ENCODE peak calls at places on chromosomes 6 and 20, in four cellular contexts. R, L, C and D are unnamed samples.
A peak's percentile ranks its signal among the peaks of the same experiment; 100 is the strongest.

GRCh38 chr6:100881707-100882040 is 545 bp upstream of the ASCC3 start:
- DNase-seq in R (no peak), L (no peak), C (no peak), D (no peak)

GRCh38 chr6:170459451-170459850 is 93.7 kb downstream of the PSMB1 start:
- DNase-seq in R (no peak), L (no peak), C (peak; percentile 55), D (no peak)

GRCh38 chr6:42279966-42280629 is 62.4 kb upstream of the MRPS10 start:
- DNase-seq in R (no peak), L (peak; percentile 52), C (peak; percentile 20), D (no peak)

GRCh38 chr6:83226517-83226916 is 33.4 kb downstream of the RWDD2A start:
- DNase-seq in R (no peak), L (no peak), C (no peak), D (no peak)

GRCh38 chr20:5970381-5970780 is 19.9 kb downstream of the MCM8 start:
- DNase-seq in R (no peak), L (no peak), C (no peak), D (no peak)

GRCh38 chr6:82840571-82840970 is 225.1 kb downstream of the UBE3D start:
- DNase-seq in R (no peak), L (no peak), C (no peak), D (no peak)

GRCh38 chr6:168964138-168964892 is 289.3 kb downstream of the THBS2 start:
- DNase-seq in R (no peak), L (no peak), C (peak; percentile 16), D (no peak)

GRCh38 chr20:48783533-48784272 is 44.1 kb downstream of the PREX1 start:
- DNase-seq in R (no peak), L (no peak), C (peak; percentile 67), D (peak; percentile 70)

GRCh38 chr20:58523072-58523681 is 8.0 kb upstream of the APCDD1L start:
- DNase-seq in R (no peak), L (no peak), C (no peak), D (no peak)

GRCh38 chr6:100346203-100346602 is 118.5 kb downstream of the SIM1 start:
- DNase-seq in R (no peak), L (no peak), C (no peak), D (no peak)

GRCh38 chr6:169487579-169488205 is 214.1 kb downstream of the WDR27 start:
- DNase-seq in R (no peak), L (no peak), C (no peak), D (no peak)

GRCh38 chr20:23399568-23400241 is 21.6 kb downstream of the NAPB start:
- DNase-seq in R (no peak), L (peak; percentile 43), C (peak; percentile 53), D (no peak)

GRCh38 chr6:28371706-28372451 is 22.1 kb downstream of the ZKSCAN3 start:
- DNase-seq in R (no peak), L (no peak), C (no peak), D (no peak)

GRCh38 chr6:30322527-30323501 is 3.9 kb upstream of the TRIM39 start:
- DNase-seq in R (no peak), L (no peak), C (peak; percentile 22), D (no peak)

GRCh38 chr6:139764498-139764986 is 390.1 kb upstream of the CITED2 start:
- DNase-seq in R (no peak), L (no peak), C (peak; percentile 95), D (no peak)

GRCh38 chr6:53154071-53154470 is 5.4 kb upstream of the GCM1 start:
- DNase-seq in R (no peak), L (no peak), C (no peak), D (no peak)

GRCh38 chr6:136090929-136091328 is 159.2 kb downstream of the MTFR2 start:
- DNase-seq in R (no peak), L (no peak), C (no peak), D (no peak)

DNA sequence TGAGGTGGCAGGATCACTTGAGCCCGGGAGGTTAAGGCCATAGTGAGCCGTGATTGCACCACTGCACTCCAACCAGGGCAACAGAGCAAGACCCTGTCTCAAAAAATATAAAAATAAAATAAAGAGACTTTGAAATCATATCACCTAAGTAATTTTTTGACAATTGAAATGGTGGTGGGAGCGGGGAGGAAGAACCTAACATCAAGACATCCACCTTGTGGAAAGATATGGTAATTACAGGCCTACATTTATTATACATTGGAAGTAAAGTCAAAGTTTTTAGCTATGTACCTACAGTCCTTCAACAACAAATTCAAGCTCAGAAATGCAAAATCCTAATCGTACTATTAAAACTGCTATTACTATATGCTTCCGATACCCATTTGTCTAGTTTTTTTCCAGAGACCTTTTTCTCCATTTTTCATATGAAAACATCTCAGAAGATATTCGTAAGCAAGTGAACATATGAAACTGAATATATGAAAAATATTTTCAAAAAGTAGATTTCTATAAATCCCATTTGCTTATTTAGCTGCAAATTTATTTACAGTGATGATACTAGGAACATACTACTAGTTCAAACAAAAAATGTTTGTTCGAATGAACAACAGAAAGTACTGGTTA is 83.3 kb downstream of the SYCP2 start:
- DNase-seq in R (no peak), L (no peak), C (no peak), D (no peak)
- H3K27me3 ChIP-seq in R (no peaks in the 10 kb centered on the region), L (no peaks in the 10 kb centered on the region), C (no peaks in the 10 kb centered on the region), D (no peaks in the 10 kb centered on the region)

GRCh38 chr6:158328952-158329351 is 16.7 kb downstream of the TULP4 start:
- DNase-seq in R (no peak), L (no peak), C (no peak), D (no peak)
- H3K27me3 ChIP-seq in R (no peaks in the 10 kb centered on the region), L (no peaks in the 10 kb centered on the region), C (no peaks in the 10 kb centered on the region), D (no peaks in the 10 kb centered on the region)

DNA sequence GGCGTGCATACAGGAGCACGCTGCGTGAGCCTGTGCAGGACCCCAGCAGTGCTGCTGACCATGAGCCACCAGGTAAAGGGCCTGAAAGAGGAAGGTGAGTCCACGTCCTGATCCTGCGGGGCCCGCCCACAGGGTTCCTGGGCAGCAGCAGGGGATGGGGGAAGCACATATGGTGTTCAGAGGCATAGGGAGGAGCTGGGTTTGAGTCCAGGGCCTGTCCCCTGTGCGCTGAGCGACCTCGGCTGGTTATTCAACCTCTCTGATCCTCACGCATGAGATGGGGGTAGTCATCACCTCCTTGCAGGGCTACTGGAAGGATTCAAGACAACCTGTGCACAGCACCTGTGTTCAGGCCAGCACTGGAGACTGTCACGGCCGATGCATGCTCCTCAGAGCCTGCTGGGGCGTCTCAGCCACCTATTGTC is at the start of gene TMC2:
- DNase-seq in R (no peak), L (no peak), C (no peak), D (no peak)
- H3K27me3 ChIP-seq in R (no peaks in the 10 kb centered on the region), L (no peaks in the 10 kb centered on the region), C (peaks cover 2% of the 10 kb centered on the region), D (peaks cover 3% of the 10 kb centered on the region)

DNA sequence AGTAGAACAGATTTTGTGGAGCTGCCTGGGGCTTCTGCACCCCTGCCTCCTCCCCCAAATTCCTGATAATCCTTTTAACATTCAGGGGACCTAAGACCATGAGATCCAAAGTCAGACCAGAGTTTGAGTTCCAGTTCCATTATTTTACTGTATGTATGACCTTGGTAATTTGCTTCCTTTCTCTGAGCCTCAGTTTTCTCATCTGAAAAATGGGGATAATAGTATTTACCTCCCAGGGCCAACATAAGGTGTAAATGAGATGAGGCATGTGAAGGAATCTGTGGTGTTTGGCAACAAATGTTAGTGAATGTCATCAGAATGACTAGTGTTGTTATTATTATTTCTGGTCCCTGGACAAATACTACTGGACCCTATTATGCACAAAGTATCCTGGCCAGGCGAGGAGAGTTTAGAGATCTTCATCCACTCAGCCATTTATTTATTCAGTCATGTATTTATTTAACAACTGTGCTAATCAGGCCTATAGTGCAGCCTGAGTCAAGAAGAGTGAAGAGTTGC is 47.3 kb downstream of the CDH22 start:
- DNase-seq in R (no peak), L (no peak), C (no peak), D (no peak)
- H3K27me3 ChIP-seq in R (no peaks in the 10 kb centered on the region), L (no peaks in the 10 kb centered on the region), C (peaks cover 1% of the 10 kb centered on the region), D (peaks cover 4% of the 10 kb centered on the region)

GRCh38 chr20:21100590-21101452 is 5.3 kb downstream of the LINC00237 start:
- DNase-seq in R (no peak), L (no peak), C (no peak), D (peak; percentile 24)
- H3K27me3 ChIP-seq in R (peaks cover 67% of the 10 kb centered on the region), L (peaks cover 93% of the 10 kb centered on the region), C (peaks cover 80% of the 10 kb centered on the region), D (peaks cover 80% of the 10 kb centered on the region)

DNA sequence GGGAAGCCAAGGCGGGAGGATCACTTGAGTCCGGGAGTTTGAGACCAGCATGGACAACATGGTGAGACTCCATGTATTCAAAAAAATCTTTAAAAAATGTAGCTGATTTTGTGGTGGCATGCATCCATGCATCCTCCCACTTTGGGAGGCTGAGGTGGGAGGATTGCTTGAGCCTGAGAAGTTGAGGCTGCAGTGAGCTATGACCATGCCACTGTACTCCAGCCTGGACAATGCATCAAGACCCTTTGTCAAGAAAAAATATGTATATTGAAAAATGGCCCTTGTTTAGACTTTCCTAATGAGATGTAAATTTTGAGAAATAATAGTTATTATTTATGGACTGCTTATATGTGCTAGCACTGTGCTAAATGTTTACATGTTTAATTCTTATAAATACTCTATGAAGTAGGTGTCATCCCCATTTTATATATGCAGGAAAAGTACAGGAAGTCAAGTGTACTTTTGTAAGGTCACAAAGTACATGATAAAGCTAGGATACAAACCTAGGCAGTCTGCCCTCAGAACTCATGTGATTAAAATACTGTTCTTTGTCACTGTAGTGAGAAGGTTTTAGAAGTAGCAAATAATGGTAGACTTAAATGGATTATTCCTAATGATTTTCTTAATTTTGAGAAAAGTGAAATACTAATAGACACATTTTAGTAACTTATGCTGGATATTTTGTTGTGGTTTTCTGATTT is 58.8 kb downstream of the ITCH start:
- DNase-seq in R (no peak), L (no peak), C (no peak), D (no peak)
- H3K27me3 ChIP-seq in R (no peaks in the 10 kb centered on the region), L (no peaks in the 10 kb centered on the region), C (no peaks in the 10 kb centered on the region), D (no peaks in the 10 kb centered on the region)

GRCh38 chr6:26187981-26188635 is 100.9 kb downstream of the HFE start:
- DNase-seq in R (no peak), L (no peak), C (no peak), D (peak; percentile 27)

GRCh38 chr6:26186652-26187051 is 99.4 kb downstream of the HFE start:
- DNase-seq in R (no peak), L (no peak), C (no peak), D (no peak)

GRCh38 chr6:26187292-26187691 is 100.1 kb downstream of the HFE start:
- DNase-seq in R (no peak), L (no peak), C (no peak), D (no peak)

GRCh38 chr6:26193467-26194328 is 106.5 kb downstream of the HFE start:
- DNase-seq in R (no peak), L (no peak), C (no peak), D (no peak)

GRCh38 chr6:26189905-26190304 is 102.7 kb downstream of the HFE start:
- DNase-seq in R (no peak), L (no peak), C (no peak), D (no peak)
- H3K27me3 ChIP-seq in R (no peaks in the 10 kb centered on the region), L (no peaks in the 10 kb centered on the region), C (no peaks in the 10 kb centered on the region), D (no peaks in the 10 kb centered on the region)

DNA sequence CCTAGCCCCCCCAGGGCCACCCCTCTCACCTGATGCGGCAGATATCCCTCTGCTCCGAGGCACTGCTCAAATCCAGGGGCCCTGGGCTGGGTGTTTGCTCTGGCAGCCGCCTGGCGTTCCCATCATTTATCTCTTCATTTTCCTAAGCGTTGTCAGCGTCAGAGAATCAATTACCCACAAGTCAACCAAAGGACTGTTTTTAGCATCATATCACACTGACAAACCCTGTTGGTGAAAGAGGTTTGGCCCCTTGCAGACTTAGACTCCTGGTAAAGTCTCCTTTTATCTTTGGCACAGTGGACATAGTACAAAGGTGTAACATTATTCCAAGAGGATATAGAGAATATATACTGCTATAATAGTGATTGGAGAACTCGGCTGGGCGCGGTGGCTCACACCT is at the start of gene GHRH:
- DNase-seq in R (no peak), L (no peak), C (no peak), D (no peak)
- H3K27me3 ChIP-seq in R (no peaks in the 10 kb centered on the region), L (no peaks in the 10 kb centered on the region), C (peaks cover 5% of the 10 kb centered on the region), D (peaks cover 9% of the 10 kb centered on the region)

GRCh38 chr20:61833807-61834610 is 231.7 kb downstream of the TAF4 start:
- DNase-seq in R (no peak), L (no peak), C (no peak), D (no peak)
- H3K27me3 ChIP-seq in R (no peaks in the 10 kb centered on the region), L (no peaks in the 10 kb centered on the region), C (no peaks in the 10 kb centered on the region), D (no peaks in the 10 kb centered on the region)